ENCODE peak calls at places on chromosome 2, in four cellular contexts. One of them, this sample, is unnamed.

GRCh38 chr2:238704471-238705230 is 143.2 kb upstream of the TWIST2 start:
- ATAC-seq in right cardiac atrium: no peak
- ATAC-seq in stimulated activated naive CD8-positive, alpha-beta T cell treated with anti-CD3 and anti-CD28 coated beads, Interleukin-15, amount 100 ng/mL, for 72 hours: no peak
- ATAC-seq in A549: no peak
- ATAC-seq in this sample: no peak

GRCh38 chr2:86628091-86628522 is 4.4 kb upstream of the RNF103 start:
- ATAC-seq in right cardiac atrium: no peak
- ATAC-seq in stimulated activated naive CD8-positive, alpha-beta T cell treated with anti-CD3 and anti-CD28 coated beads, Interleukin-15, amount 100 ng/mL, for 72 hours: no peak
- ATAC-seq in A549: no peak
- ATAC-seq in this sample: no peak

GRCh38 chr2:101516833-101517690 is 42.1 kb upstream of the RFX8 start:
- ATAC-seq in stimulated activated naive CD8-positive, alpha-beta T cell treated with anti-CD3 and anti-CD28 coated beads, Interleukin-15, amount 100 ng/mL, for 72 hours: peak
- ATAC-seq in right cardiac atrium: peak
- ATAC-seq in A549: peak
- ATAC-seq in this sample: peak

GRCh38 chr2:38997784-38998183 is 108.1 kb downstream of the ARHGEF33 start:
- ATAC-seq in A549: peak
- ATAC-seq in right cardiac atrium: no peak
- ATAC-seq in stimulated activated naive CD8-positive, alpha-beta T cell treated with anti-CD3 and anti-CD28 coated beads, Interleukin-15, amount 100 ng/mL, for 72 hours: no peak
- ATAC-seq in this sample: peak

GRCh38 chr2:158651358-158652057 is 143.6 kb upstream of the DAPL1 start:
- ATAC-seq in A549: no peak
- ATAC-seq in right cardiac atrium: peak
- ATAC-seq in stimulated activated naive CD8-positive, alpha-beta T cell treated with anti-CD3 and anti-CD28 coated beads, Interleukin-15, amount 100 ng/mL, for 72 hours: no peak
- ATAC-seq in this sample: no peak

GRCh38 chr2:145729481-145729880 is 1209.6 kb upstream of the ZEB2 start:
- ATAC-seq in A549: no peak
- ATAC-seq in right cardiac atrium: no peak
- ATAC-seq in stimulated activated naive CD8-positive, alpha-beta T cell treated with anti-CD3 and anti-CD28 coated beads, Interleukin-15, amount 100 ng/mL, for 72 hours: no peak
- ATAC-seq in this sample: no peak

GRCh38 chr2:232013701-232014353 is 52.3 kb downstream of the DIS3L2 start:
- ATAC-seq in right cardiac atrium: no peak
- ATAC-seq in A549: no peak
- ATAC-seq in stimulated activated naive CD8-positive, alpha-beta T cell treated with anti-CD3 and anti-CD28 coated beads, Interleukin-15, amount 100 ng/mL, for 72 hours: peak
- ATAC-seq in this sample: peak

GRCh38 chr2:37713258-37713700 is 41.8 kb upstream of the CDC42EP3 start:
- ATAC-seq in stimulated activated naive CD8-positive, alpha-beta T cell treated with anti-CD3 and anti-CD28 coated beads, Interleukin-15, amount 100 ng/mL, for 72 hours: peak
- ATAC-seq in A549: peak
- ATAC-seq in right cardiac atrium: no peak
- ATAC-seq in this sample: peak

GRCh38 chr2:119760237-119760807 is 600 bp downstream of the PTPN4 start:
- ATAC-seq in right cardiac atrium: no peak
- ATAC-seq in stimulated activated naive CD8-positive, alpha-beta T cell treated with anti-CD3 and anti-CD28 coated beads, Interleukin-15, amount 100 ng/mL, for 72 hours: peak
- ATAC-seq in A549: no peak
- ATAC-seq in this sample: peak

This sample was measured in SK-N-SH treated with all-trans-retinoic acid at 6 μM for 48 hours.